ENCODE peak calls at places on chromosomes 16 and 17, in eight cellular contexts. One of them, this sample, is unnamed.

GRCh38 chr17:65182233-65182632 is 45.1 kb downstream of the RGS9 start:
- DNase-seq in A549: no peak
- DNase-seq in fibroblast of the aortic adventitia: no peak
- DNase-seq in GM12865: peak
- DNase-seq in left lung: no peak
- DNase-seq in GM12864: peak
- DNase-seq in mucosa of descending colon: no peak
- DNase-seq in fibroblast of mammary gland: no peak
- DNase-seq in this sample: peak

GRCh38 chr16:83215417-83216001 is 588.7 kb downstream of the CDH13 start:
- DNase-seq in A549: peak
- DNase-seq in fibroblast of the aortic adventitia: peak
- DNase-seq in GM12865: peak
- DNase-seq in left lung: no peak
- DNase-seq in GM12864: peak
- DNase-seq in mucosa of descending colon: no peak
- DNase-seq in fibroblast of mammary gland: peak
- DNase-seq in this sample: peak

GRCh38 chr16:80718480-80719220 is 85.7 kb downstream of the CDYL2 start:
- DNase-seq in A549: no peak
- DNase-seq in fibroblast of the aortic adventitia: peak
- DNase-seq in GM12865: no peak
- DNase-seq in left lung: no peak
- DNase-seq in GM12864: no peak
- DNase-seq in mucosa of descending colon: no peak
- DNase-seq in fibroblast of mammary gland: peak
- DNase-seq in this sample: no peak

GRCh38 chr16:47599512-47599911 is 138.4 kb downstream of the PHKB start:
- DNase-seq in A549: no peak
- DNase-seq in fibroblast of the aortic adventitia: no peak
- DNase-seq in GM12865: peak
- DNase-seq in left lung: no peak
- DNase-seq in GM12864: no peak
- DNase-seq in mucosa of descending colon: no peak
- DNase-seq in fibroblast of mammary gland: no peak
- DNase-seq in this sample: peak

GRCh38 chr17:48500435-48501426 is 30.1 kb downstream of the HOXB1 start:
- DNase-seq in A549: no peak
- DNase-seq in fibroblast of the aortic adventitia: peak
- DNase-seq in GM12865: peak
- DNase-seq in left lung: no peak
- DNase-seq in GM12864: no peak
- DNase-seq in mucosa of descending colon: no peak
- DNase-seq in fibroblast of mammary gland: no peak
- DNase-seq in this sample: no peak

GRCh38 chr16:1981972-1982574 is 804 bp upstream of the NOXO1 start:
- DNase-seq in A549: no peak
- DNase-seq in fibroblast of the aortic adventitia: no peak
- DNase-seq in GM12865: no peak
- DNase-seq in left lung: no peak
- DNase-seq in GM12864: no peak
- DNase-seq in mucosa of descending colon: peak
- DNase-seq in fibroblast of mammary gland: no peak
- DNase-seq in this sample: no peak

GRCh38 chr16:8720080-8720966 is 45.9 kb downstream of the ABAT start:
- DNase-seq in A549: no peak
- DNase-seq in fibroblast of the aortic adventitia: no peak
- DNase-seq in GM12865: peak
- DNase-seq in left lung: no peak
- DNase-seq in GM12864: no peak
- DNase-seq in mucosa of descending colon: no peak
- DNase-seq in fibroblast of mammary gland: no peak
- DNase-seq in this sample: no peak

GRCh38 chr16:15507299-15507958 is 73.0 kb downstream of the BMERB1 start:
- DNase-seq in A549: no peak
- DNase-seq in fibroblast of the aortic adventitia: peak
- DNase-seq in GM12865: no peak
- DNase-seq in left lung: no peak
- DNase-seq in GM12864: no peak
- DNase-seq in mucosa of descending colon: no peak
- DNase-seq in fibroblast of mammary gland: peak
- DNase-seq in this sample: no peak

GRCh38 chr16:78147846-78148535 is 48.5 kb downstream of the WWOX start:
- DNase-seq in A549: no peak
- DNase-seq in fibroblast of the aortic adventitia: no peak
- DNase-seq in GM12865: no peak
- DNase-seq in left lung: no peak
- DNase-seq in GM12864: no peak
- DNase-seq in mucosa of descending colon: no peak
- DNase-seq in fibroblast of mammary gland: no peak
- DNase-seq in this sample: no peak

GRCh38 chr17:48612854-48613691 is 2.0 kb downstream of the HOXB8 start:
- DNase-seq in A549: peak
- DNase-seq in fibroblast of the aortic adventitia: no peak
- DNase-seq in GM12865: peak
- DNase-seq in left lung: no peak
- DNase-seq in GM12864: no peak
- DNase-seq in mucosa of descending colon: peak
- DNase-seq in fibroblast of mammary gland: no peak
- DNase-seq in this sample: peak

GRCh38 chr17:56144205-56144604 is 9.1 kb upstream of the ANKFN1 start:
- DNase-seq in A549: no peak
- DNase-seq in fibroblast of the aortic adventitia: no peak
- DNase-seq in GM12865: no peak
- DNase-seq in left lung: no peak
- DNase-seq in GM12864: no peak
- DNase-seq in mucosa of descending colon: no peak
- DNase-seq in fibroblast of mammary gland: no peak
- DNase-seq in this sample: no peak

GRCh38 chr16:89484923-89485679 is 5.3 kb downstream of the ANKRD11 start:
- DNase-seq in A549: no peak
- DNase-seq in fibroblast of the aortic adventitia: no peak
- DNase-seq in GM12865: peak
- DNase-seq in left lung: no peak
- DNase-seq in GM12864: no peak
- DNase-seq in mucosa of descending colon: peak
- DNase-seq in fibroblast of mammary gland: no peak
- DNase-seq in this sample: no peak

GRCh38 chr17:57106107-57106835 is 21.2 kb downstream of the AKAP1 start:
- DNase-seq in A549: no peak
- DNase-seq in fibroblast of the aortic adventitia: no peak
- DNase-seq in GM12865: no peak
- DNase-seq in left lung: no peak
- DNase-seq in GM12864: no peak
- DNase-seq in mucosa of descending colon: no peak
- DNase-seq in fibroblast of mammary gland: no peak
- DNase-seq in this sample: no peak

DNA sequence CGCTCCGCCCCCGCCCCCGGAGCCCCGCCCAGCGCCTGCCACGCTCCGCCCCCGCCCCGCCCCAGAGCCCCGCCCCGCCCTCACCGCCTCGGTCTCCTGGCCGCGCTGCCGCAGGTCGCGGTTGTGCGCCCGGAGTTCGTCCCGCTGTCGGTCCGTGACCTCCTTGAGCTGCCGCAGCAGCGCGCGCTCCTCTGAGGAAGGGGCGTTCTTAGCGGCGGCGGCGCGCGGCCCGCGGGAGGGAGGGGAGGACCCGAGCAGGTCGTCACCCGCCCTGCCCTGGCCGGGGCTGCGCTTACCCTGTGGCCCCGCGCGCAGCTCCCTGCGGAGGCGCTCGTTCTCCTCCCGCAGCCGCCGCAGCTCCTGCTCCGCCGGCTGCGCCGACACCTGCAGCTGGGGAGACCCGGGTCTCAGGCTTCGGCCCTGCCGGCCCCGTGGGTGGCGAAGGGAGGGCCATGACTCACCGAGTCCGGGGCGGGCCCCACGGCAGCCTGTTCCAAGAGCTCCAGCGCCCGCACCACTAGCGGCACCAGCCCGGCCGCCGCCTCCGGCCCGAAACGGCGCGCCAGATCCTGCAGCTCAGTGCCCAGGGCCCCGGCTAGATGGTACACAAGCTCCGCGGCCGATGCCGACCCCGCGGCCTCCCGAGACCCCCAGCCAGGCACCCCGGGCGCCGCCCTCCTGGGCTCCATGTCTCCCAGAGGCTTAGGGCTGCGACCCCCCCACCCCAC is 386 bp downstream of the RILP start:
- DNase-seq in A549: peak
- DNase-seq in fibroblast of the aortic adventitia: peak
- DNase-seq in GM12865: peak
- DNase-seq in left lung: peak
- DNase-seq in GM12864: no peak
- DNase-seq in mucosa of descending colon: peak
- DNase-seq in fibroblast of mammary gland: peak
- DNase-seq in this sample: peak
- TF ChIP-seq CTCF in A549: no peak
- TF ChIP-seq CTCF in fibroblast of the aortic adventitia: no peak
- TF ChIP-seq CTCF in GM12865: no peak
- TF ChIP-seq CTCF in left lung: no peak
- TF ChIP-seq CTCF in GM12864: no peak
- TF ChIP-seq CTCF in mucosa of descending colon: no peak
- TF ChIP-seq CTCF in fibroblast of mammary gland: no peak
- TF ChIP-seq CTCF in this sample: no peak

GRCh38 chr17:45287526-45288264 is 25.8 kb upstream of the SPATA32 start:
- DNase-seq in A549: no peak
- DNase-seq in fibroblast of the aortic adventitia: no peak
- DNase-seq in GM12865: no peak
- DNase-seq in left lung: no peak
- DNase-seq in GM12864: no peak
- DNase-seq in mucosa of descending colon: no peak
- DNase-seq in fibroblast of mammary gland: no peak
- DNase-seq in this sample: no peak

GRCh38 chr17:45286286-45286685 is 24.4 kb upstream of the SPATA32 start:
- DNase-seq in A549: no peak
- DNase-seq in fibroblast of the aortic adventitia: no peak
- DNase-seq in GM12865: no peak
- DNase-seq in left lung: no peak
- DNase-seq in GM12864: no peak
- DNase-seq in mucosa of descending colon: no peak
- DNase-seq in fibroblast of mammary gland: no peak
- DNase-seq in this sample: no peak

GRCh38 chr17:45283711-45284110 is 21.8 kb upstream of the SPATA32 start:
- DNase-seq in A549: no peak
- DNase-seq in fibroblast of the aortic adventitia: no peak
- DNase-seq in GM12865: no peak
- DNase-seq in left lung: no peak
- DNase-seq in GM12864: no peak
- DNase-seq in mucosa of descending colon: no peak
- DNase-seq in fibroblast of mammary gland: no peak
- DNase-seq in this sample: no peak

GRCh38 chr17:45282683-45283644 is 21.1 kb upstream of the SPATA32 start:
- DNase-seq in A549: no peak
- DNase-seq in fibroblast of the aortic adventitia: no peak
- DNase-seq in GM12865: no peak
- DNase-seq in left lung: peak
- DNase-seq in GM12864: no peak
- DNase-seq in mucosa of descending colon: peak
- DNase-seq in fibroblast of mammary gland: peak
- DNase-seq in this sample: no peak

GRCh38 chr17:45284176-45285140 is 22.6 kb upstream of the SPATA32 start:
- DNase-seq in A549: no peak
- DNase-seq in fibroblast of the aortic adventitia: no peak
- DNase-seq in GM12865: peak
- DNase-seq in left lung: peak
- DNase-seq in GM12864: no peak
- DNase-seq in mucosa of descending colon: no peak
- DNase-seq in fibroblast of mammary gland: no peak
- DNase-seq in this sample: no peak
- TF ChIP-seq CTCF in A549: peak
- TF ChIP-seq CTCF in fibroblast of the aortic adventitia: peak
- TF ChIP-seq CTCF in GM12865: peak
- TF ChIP-seq CTCF in left lung: no peak
- TF ChIP-seq CTCF in GM12864: peak
- TF ChIP-seq CTCF in mucosa of descending colon: no peak
- TF ChIP-seq CTCF in fibroblast of mammary gland: peak
- TF ChIP-seq CTCF in this sample: peak

GRCh38 chr17:37207103-37207502 is 168.7 kb upstream of the C17orf78 start:
- DNase-seq in A549: no peak
- DNase-seq in fibroblast of the aortic adventitia: no peak
- DNase-seq in GM12865: no peak
- DNase-seq in left lung: no peak
- DNase-seq in GM12864: no peak
- DNase-seq in mucosa of descending colon: no peak
- DNase-seq in fibroblast of mammary gland: no peak
- DNase-seq in this sample: no peak

GRCh38 chr17:37206299-37206698 is 169.5 kb upstream of the C17orf78 start:
- DNase-seq in A549: no peak
- DNase-seq in fibroblast of the aortic adventitia: no peak
- DNase-seq in GM12865: no peak
- DNase-seq in left lung: no peak
- DNase-seq in GM12864: no peak
- DNase-seq in mucosa of descending colon: no peak
- DNase-seq in fibroblast of mammary gland: no peak
- DNase-seq in this sample: no peak

GRCh38 chr17:37213927-37214326 is 161.9 kb upstream of the C17orf78 start:
- DNase-seq in A549: no peak
- DNase-seq in fibroblast of the aortic adventitia: no peak
- DNase-seq in GM12865: no peak
- DNase-seq in left lung: no peak
- DNase-seq in GM12864: no peak
- DNase-seq in mucosa of descending colon: no peak
- DNase-seq in fibroblast of mammary gland: no peak
- DNase-seq in this sample: no peak

DNA sequence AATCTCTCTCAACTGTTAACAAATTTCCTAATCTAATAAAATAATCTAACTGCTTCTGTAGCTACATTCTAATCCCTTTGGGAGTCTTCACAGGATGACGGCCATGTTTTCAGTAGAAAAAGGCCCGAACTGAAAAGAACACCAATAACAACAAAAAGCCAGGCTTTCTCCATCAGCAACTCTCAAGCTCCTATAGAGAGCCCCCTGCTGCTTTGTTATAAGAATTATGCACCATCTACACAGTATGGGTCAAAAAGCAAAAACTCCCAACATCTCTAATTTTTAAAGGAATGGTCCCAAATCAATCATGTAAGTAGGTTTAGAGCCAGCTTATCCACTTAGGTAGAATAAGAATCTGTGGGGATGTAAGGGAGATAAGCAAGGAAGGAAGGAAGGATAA is 163.6 kb upstream of the C17orf78 start:
- DNase-seq in A549: no peak
- DNase-seq in fibroblast of the aortic adventitia: peak
- DNase-seq in GM12865: no peak
- DNase-seq in left lung: no peak
- DNase-seq in GM12864: no peak
- DNase-seq in mucosa of descending colon: no peak
- DNase-seq in fibroblast of mammary gland: peak
- DNase-seq in this sample: no peak
- TF ChIP-seq CTCF in A549: no peak
- TF ChIP-seq CTCF in fibroblast of the aortic adventitia: peak
- TF ChIP-seq CTCF in GM12865: no peak
- TF ChIP-seq CTCF in left lung: no peak
- TF ChIP-seq CTCF in GM12864: no peak
- TF ChIP-seq CTCF in mucosa of descending colon: no peak
- TF ChIP-seq CTCF in fibroblast of mammary gland: peak
- TF ChIP-seq CTCF in this sample: peak

DNA sequence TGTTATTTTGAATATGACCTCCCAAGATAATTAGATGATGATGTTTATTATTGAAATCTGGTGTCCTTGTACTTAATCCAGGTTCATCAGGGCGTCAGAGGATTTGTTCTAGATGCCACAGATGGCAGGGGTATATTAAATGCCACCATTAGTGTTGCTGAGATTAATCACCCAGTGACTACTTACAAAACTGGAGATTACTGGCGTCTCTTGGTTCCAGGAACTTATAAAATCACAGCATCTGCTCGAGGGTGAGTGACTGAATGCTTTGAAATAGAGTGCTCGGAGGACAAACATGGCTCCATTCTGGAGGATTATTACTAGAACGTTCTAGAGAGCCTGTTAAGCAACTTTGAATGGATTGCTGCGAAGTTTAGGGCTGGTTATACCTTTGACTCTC is 33.5 kb upstream of the GOSR1 start:
- DNase-seq in A549: no peak
- DNase-seq in fibroblast of the aortic adventitia: no peak
- DNase-seq in GM12865: no peak
- DNase-seq in left lung: no peak
- DNase-seq in GM12864: no peak
- DNase-seq in mucosa of descending colon: no peak
- DNase-seq in fibroblast of mammary gland: no peak
- DNase-seq in this sample: no peak
- TF ChIP-seq CTCF in A549: no peak
- TF ChIP-seq CTCF in fibroblast of the aortic adventitia: no peak
- TF ChIP-seq CTCF in GM12865: no peak
- TF ChIP-seq CTCF in left lung: no peak
- TF ChIP-seq CTCF in GM12864: no peak
- TF ChIP-seq CTCF in mucosa of descending colon: no peak
- TF ChIP-seq CTCF in fibroblast of mammary gland: no peak
- TF ChIP-seq CTCF in this sample: no peak

This sample was measured in GM13977.